ENCODE peak calls at places on chromosome 1, in four cellular contexts. U, P, H and C are unnamed samples.

GRCh38 chr1:22861764-22862440 is 110.8 kb downstream of the LACTBL1 start:
- DNase-seq in U (peak; percentile 32), P (no peak), H (no peak), C (peak; percentile 93)

GRCh38 chr1:32063261-32063681 is 9.5 kb upstream of the TMEM39B start:
- DNase-seq in U (peak; percentile 63), P (peak; percentile 44), H (no peak), C (peak; percentile 78)

GRCh38 chr1:116733466-116734108 is 20.6 kb upstream of the CD2 start:
- DNase-seq in H (no peak), P (no peak), U (no peak), C (no peak)

GRCh38 chr1:236141447-236142357 is 637 bp upstream of the GPR137B start:
- DNase-seq in H (no peak), U (no peak), P (no peak), C (no peak)

GRCh38 chr1:180612591-180612990 is 19.2 kb upstream of the XPR1 start:
- DNase-seq in H (no peak), U (no peak), P (no peak), C (no peak)

GRCh38 chr1:53341521-53341895 is 13.6 kb upstream of the LRP8 start:
- DNase-seq in U (no peak), P (no peak), H (no peak), C (no peak)

GRCh38 chr1:54885863-54886723 is 902 bp downstream of the DHCR24 start:
- DNase-seq in P (peak; percentile 31), U (no peak), H (no peak), C (peak; percentile 72)

GRCh38 chr1:183871568-183871967 is 66.6 kb downstream of the RGL1 start:
- DNase-seq in P (no peak), U (no peak), H (no peak), C (no peak)

GRCh38 chr1:1429671-1430073 is 5.8 kb upstream of the VWA1 start:
- DNase-seq in H (no peak), U (no peak), P (peak; percentile 61), C (no peak)